ENCODE peak calls at places on chromosomes 11 and 22, in seven cellular contexts. P is GM12891, Z is HepG2, W is K562, E is H1, B is GM12878, U is SK-N-SH. D is an unnamed sample.

GRCh38 chr11:116990061-116990473 is 108.2 kb downstream of the SIK3 start:
- DNase-seq in P (no peak), Z (peak), W (peak), E (no peak), B (no peak), U (no peak), D (no peak)

GRCh38 chr22:30695871-30696655 is 1.4 kb downstream of the OSBP2 start:
- DNase-seq in P (no peak), Z (no peak), W (no peak), E (no peak), B (no peak), U (no peak), D (no peak)

GRCh38 chr11:74675761-74676160 is 55.5 kb downstream of the CHRDL2 start:
- DNase-seq in P (no peak), Z (no peak), W (no peak), E (no peak), B (no peak), U (no peak), D (no peak)

GRCh38 chr11:74988541-74989268 is at the start of gene NEU3:
- DNase-seq in P (peak), Z (peak), W (peak), E (peak), B (peak), U (peak), D (peak)

GRCh38 chr11:86740628-86741488 is 59.5 kb upstream of the PRSS23 start:
- DNase-seq in P (no peak), Z (peak), W (peak), E (no peak), B (no peak), U (no peak), D (no peak)

GRCh38 chr11:33478111-33478573 is 221.0 kb downstream of the HIPK3 start:
- DNase-seq in P (no peak), Z (peak), W (no peak), E (no peak), B (peak), U (no peak), D (no peak)

GRCh38 chr22:40637181-40638150 is 947 bp upstream of the MRTFA start:
- DNase-seq in P (no peak), Z (no peak), W (peak), E (peak), B (no peak), U (no peak), D (no peak)

GRCh38 chr11:41989800-41990380 is 530.4 kb upstream of the LRRC4C start:
- DNase-seq in P (no peak), Z (no peak), W (no peak), E (no peak), B (no peak), U (no peak), D (no peak)

GRCh38 chr11:61173456-61173855 is 12.2 kb upstream of the VPS37C start:
- DNase-seq in P (no peak), Z (peak), W (peak), E (no peak), B (no peak), U (no peak), D (no peak)

GRCh38 chr22:42169055-42169469 is 38.5 kb upstream of the CYP2D6 start:
- DNase-seq in P (peak), Z (peak), W (peak), E (peak), B (peak), U (peak), D (peak)

GRCh38 chr22:44026630-44027511 is 2.8 kb downstream of the PARVB start:
- DNase-seq in P (peak), Z (no peak), W (peak), E (no peak), B (peak), U (no peak), D (peak)

DNA sequence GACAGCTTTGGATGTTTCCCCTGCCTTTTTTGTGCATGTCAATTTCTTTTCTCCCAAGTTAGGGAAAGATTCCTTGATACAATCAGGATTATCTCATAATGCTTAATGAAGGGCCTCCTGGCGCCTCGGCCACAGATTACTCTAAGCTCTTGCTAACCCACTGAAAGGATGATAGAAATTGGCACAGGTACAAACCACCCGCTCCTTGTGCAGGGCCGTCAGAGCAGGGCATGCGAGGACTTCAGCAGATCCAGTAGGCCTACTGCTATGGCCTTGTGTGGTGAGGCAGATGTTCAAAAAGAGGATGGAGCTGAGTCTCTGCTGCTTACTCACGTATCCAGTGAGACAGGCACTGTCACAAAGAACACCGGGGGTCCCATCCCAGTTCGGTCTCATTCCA is 83.2 kb downstream of the ISX start:
- DNase-seq in P (no peak), Z (no peak), W (no peak), E (no peak), B (no peak), U (no peak), D (no peak)
- TF ChIP-seq TAF1 in P (no peak), Z (no peak), W (no peak), E (no peak), B (no peak), U (no peak), D (no peak)

GRCh38 chr11:112693781-112694180 is 267.4 kb upstream of the NCAM1 start:
- DNase-seq in P (no peak), Z (no peak), W (no peak), E (no peak), B (no peak), U (no peak), D (no peak)

GRCh38 chr11:112697779-112698178 is 263.4 kb upstream of the NCAM1 start:
- DNase-seq in P (no peak), Z (no peak), W (no peak), E (no peak), B (no peak), U (no peak), D (no peak)

GRCh38 chr11:112694244-112694643 is 267.0 kb upstream of the NCAM1 start:
- DNase-seq in P (no peak), Z (no peak), W (no peak), E (no peak), B (no peak), U (no peak), D (no peak)

GRCh38 chr11:112697371-112697770 is 263.8 kb upstream of the NCAM1 start:
- DNase-seq in P (no peak), Z (no peak), W (no peak), E (no peak), B (no peak), U (no peak), D (no peak)

GRCh38 chr11:112694813-112695212 is 266.4 kb upstream of the NCAM1 start:
- DNase-seq in P (no peak), Z (no peak), W (no peak), E (no peak), B (no peak), U (no peak), D (no peak)
- TF ChIP-seq TAF1 in P (no peak), Z (no peak), W (no peak), E (no peak), B (no peak), U (no peak), D (no peak)

GRCh38 chr11:76803811-76804600 is 20.9 kb downstream of the TSKU start:
- DNase-seq in P (no peak), Z (no peak), W (no peak), E (no peak), B (no peak), U (no peak), D (no peak)

GRCh38 chr11:76807206-76807875 is 24.2 kb downstream of the TSKU start:
- DNase-seq in P (peak), Z (peak), W (peak), E (peak), B (no peak), U (peak), D (peak)

GRCh38 chr11:76806131-76806530 is 23.0 kb downstream of the TSKU start:
- DNase-seq in P (no peak), Z (no peak), W (no peak), E (peak), B (no peak), U (no peak), D (no peak)

GRCh38 chr11:76806608-76807205 is 23.6 kb downstream of the TSKU start:
- DNase-seq in P (no peak), Z (no peak), W (no peak), E (no peak), B (no peak), U (no peak), D (no peak)

DNA sequence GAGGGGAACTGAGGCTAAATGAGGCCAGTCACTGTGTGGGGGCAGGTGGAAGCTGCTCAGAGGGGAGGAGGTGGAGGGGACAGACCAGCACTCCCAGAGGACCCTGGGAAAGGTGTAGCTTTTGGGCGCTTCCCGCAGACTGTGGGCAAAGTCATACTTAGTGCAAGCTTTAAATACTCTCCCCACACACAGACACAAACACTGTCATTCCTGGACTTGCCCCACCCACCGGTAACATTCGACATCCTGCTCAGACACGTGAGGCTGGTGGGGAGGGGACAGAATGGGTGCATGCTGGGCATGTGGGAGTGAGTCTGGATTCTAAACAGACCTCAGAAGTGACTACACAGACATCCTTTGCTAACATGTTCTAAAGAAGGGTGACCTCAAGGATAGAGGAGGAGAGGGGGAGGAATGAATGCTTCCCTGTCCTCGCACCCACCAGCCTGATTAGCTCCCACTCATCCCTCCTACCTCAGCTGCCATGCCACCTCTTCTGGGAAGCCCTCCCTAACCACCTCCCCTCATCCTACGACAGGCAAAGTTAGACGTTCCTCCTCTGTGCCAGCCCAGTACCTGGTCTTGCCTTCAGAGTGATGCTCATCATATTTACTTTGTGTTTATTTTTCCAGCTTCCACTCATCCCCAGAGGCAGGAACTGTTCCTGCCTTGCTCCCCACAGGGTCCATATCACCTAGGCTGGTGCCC is 22.2 kb downstream of the TSKU start:
- DNase-seq in P (no peak), Z (no peak), W (peak), E (peak), B (no peak), U (no peak), D (no peak)
- TF ChIP-seq TAF1 in P (no peak), Z (no peak), W (no peak), E (no peak), B (no peak), U (no peak), D (no peak)

DNA sequence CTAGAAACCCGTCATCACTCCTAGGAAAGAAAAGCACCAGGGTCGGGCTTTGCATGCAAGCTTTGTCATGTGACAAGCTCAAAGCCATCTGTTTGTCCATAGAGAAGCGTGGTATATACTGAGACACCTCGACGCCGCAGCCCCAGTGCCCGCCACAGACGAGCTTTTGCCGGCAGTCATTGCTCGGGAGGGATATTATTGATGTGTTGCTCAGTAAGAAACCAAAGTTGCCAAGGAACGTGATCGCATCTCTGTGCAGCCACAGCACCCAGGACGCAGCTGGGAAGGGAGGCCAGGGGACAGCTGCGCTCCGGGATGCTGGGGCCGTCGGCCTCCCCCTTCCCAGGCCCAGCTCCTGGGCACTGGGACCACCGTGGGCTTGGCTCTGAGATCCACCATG is 89.5 kb upstream of the KCNQ1OT1 start:
- DNase-seq in P (no peak), Z (no peak), W (no peak), E (peak), B (no peak), U (no peak), D (no peak)
- TF ChIP-seq TAF1 in P (no peak), Z (no peak), W (no peak), E (no peak), B (no peak), U (no peak), D (no peak)

GRCh38 chr11:78054971-78055370 is 8.7 kb upstream of the THRSP start:
- DNase-seq in P (no peak), Z (no peak), W (no peak), E (no peak), B (no peak), U (no peak), D (no peak)

GRCh38 chr11:78046486-78046854 is 17.2 kb upstream of the THRSP start:
- DNase-seq in P (no peak), Z (no peak), W (no peak), E (no peak), B (no peak), U (no peak), D (no peak)

GRCh38 chr11:78048561-78048960 is 15.1 kb upstream of the THRSP start:
- DNase-seq in P (no peak), Z (no peak), W (no peak), E (no peak), B (no peak), U (no peak), D (no peak)

GRCh38 chr11:78049348-78049747 is 14.3 kb upstream of the THRSP start:
- DNase-seq in P (no peak), Z (no peak), W (no peak), E (no peak), B (no peak), U (no peak), D (no peak)

DNA sequence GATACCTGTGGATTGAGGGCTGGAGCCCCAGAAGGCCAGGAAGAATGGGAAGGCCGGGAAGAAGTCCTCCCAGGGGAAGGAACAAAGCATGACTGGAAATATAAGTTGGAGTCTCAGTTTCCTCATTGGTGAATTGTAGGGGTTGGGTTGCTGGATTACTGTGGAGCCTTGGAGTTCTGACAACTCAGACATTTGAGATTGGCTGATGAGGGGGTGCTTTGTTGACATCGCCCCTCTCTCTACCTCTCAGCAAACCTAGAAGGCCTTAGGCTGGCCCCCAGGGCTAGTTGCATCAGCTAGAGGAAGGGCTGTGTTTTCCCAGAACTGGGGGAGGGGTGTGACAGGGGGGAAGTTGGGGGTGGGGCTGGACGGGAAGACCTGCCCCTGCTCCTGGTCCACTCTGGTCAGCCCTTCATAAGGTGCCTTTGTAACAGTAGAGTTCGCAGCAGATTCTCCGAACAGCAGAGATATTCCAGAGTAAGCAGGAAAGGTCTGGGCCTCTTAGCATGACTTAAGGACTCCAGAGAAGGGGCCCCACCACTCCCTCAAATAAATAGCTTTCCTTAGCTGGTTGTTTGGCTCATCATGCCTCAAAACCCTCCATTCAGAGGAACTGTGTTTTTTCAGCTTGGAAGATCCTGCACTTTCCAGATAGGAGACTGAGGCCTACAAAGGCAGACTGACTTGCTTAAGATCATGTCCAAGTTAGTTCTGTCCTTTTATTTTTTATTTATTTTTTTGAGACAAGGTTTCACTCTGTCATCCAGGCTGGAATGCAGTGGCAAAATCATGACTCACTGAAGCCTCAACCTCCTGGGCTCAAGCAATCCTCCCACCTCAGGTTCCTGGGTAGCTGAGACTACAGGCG is 12.5 kb upstream of the THRSP start:
- DNase-seq in P (no peak), Z (peak), W (peak), E (no peak), B (no peak), U (no peak), D (no peak)
- TF ChIP-seq TAF1 in P (no peak), Z (peak), W (peak), E (peak), B (no peak), U (no peak), D (no peak)